ENCODE peak calls at places on chromosome 11, in ten cellular contexts. One of them, this sample, is unnamed.

GRCh38 chr11:102760355-102761035 is 19.9 kb downstream of the MMP10 start:
- DNase-seq in NCI-H345: no peak
- DNase-seq in Calu3: no peak
- DNase-seq in ureter: no peak
- DNase-seq in DMS153: no peak
- DNase-seq in posterior vena cava: no peak
- DNase-seq in NCI-H1417: no peak
- DNase-seq in stimulated activated naive CD4-positive, alpha-beta T cell: no peak
- DNase-seq in fibroblast of villous mesenchyme: peak
- DNase-seq in CD4-positive, alpha-beta T cell: no peak
- DNase-seq in this sample: no peak

GRCh38 chr11:90448280-90448679 is 225.4 kb upstream of the CHORDC1 start:
- DNase-seq in NCI-H345: no peak
- DNase-seq in Calu3: no peak
- DNase-seq in ureter: no peak
- DNase-seq in DMS153: no peak
- DNase-seq in posterior vena cava: no peak
- DNase-seq in NCI-H1417: no peak
- DNase-seq in stimulated activated naive CD4-positive, alpha-beta T cell: no peak
- DNase-seq in fibroblast of villous mesenchyme: no peak
- DNase-seq in CD4-positive, alpha-beta T cell: no peak
- DNase-seq in this sample: no peak

GRCh38 chr11:1785749-1786261 is 22.1 kb upstream of the CTSD start:
- DNase-seq in NCI-H345: no peak
- DNase-seq in Calu3: no peak
- DNase-seq in ureter: no peak
- DNase-seq in DMS153: no peak
- DNase-seq in posterior vena cava: peak
- DNase-seq in NCI-H1417: no peak
- DNase-seq in stimulated activated naive CD4-positive, alpha-beta T cell: no peak
- DNase-seq in fibroblast of villous mesenchyme: no peak
- DNase-seq in CD4-positive, alpha-beta T cell: no peak
- DNase-seq in this sample: no peak

GRCh38 chr11:82858556-82859091 is 41.6 kb downstream of the PRCP start:
- DNase-seq in NCI-H345: no peak
- DNase-seq in Calu3: peak
- DNase-seq in ureter: no peak
- DNase-seq in DMS153: no peak
- DNase-seq in posterior vena cava: no peak
- DNase-seq in NCI-H1417: no peak
- DNase-seq in stimulated activated naive CD4-positive, alpha-beta T cell: no peak
- DNase-seq in fibroblast of villous mesenchyme: peak
- DNase-seq in CD4-positive, alpha-beta T cell: no peak
- DNase-seq in this sample: no peak

GRCh38 chr11:96257972-96258951 is 84.7 kb downstream of the MAML2 start:
- DNase-seq in NCI-H345: no peak
- DNase-seq in Calu3: no peak
- DNase-seq in ureter: no peak
- DNase-seq in DMS153: no peak
- DNase-seq in posterior vena cava: no peak
- DNase-seq in NCI-H1417: no peak
- DNase-seq in stimulated activated naive CD4-positive, alpha-beta T cell: peak
- DNase-seq in fibroblast of villous mesenchyme: peak
- DNase-seq in CD4-positive, alpha-beta T cell: peak
- DNase-seq in this sample: no peak

GRCh38 chr11:83508804-83509203 is 222.6 kb upstream of the CCDC90B start:
- DNase-seq in NCI-H345: no peak
- DNase-seq in Calu3: no peak
- DNase-seq in ureter: no peak
- DNase-seq in DMS153: peak
- DNase-seq in posterior vena cava: no peak
- DNase-seq in NCI-H1417: no peak
- DNase-seq in stimulated activated naive CD4-positive, alpha-beta T cell: no peak
- DNase-seq in fibroblast of villous mesenchyme: peak
- DNase-seq in CD4-positive, alpha-beta T cell: no peak
- DNase-seq in this sample: no peak

GRCh38 chr11:74783241-74783871 is 34.7 kb downstream of the RNF169 start:
- DNase-seq in NCI-H345: no peak
- DNase-seq in Calu3: peak
- DNase-seq in ureter: no peak
- DNase-seq in DMS153: no peak
- DNase-seq in posterior vena cava: no peak
- DNase-seq in NCI-H1417: no peak
- DNase-seq in stimulated activated naive CD4-positive, alpha-beta T cell: peak
- DNase-seq in fibroblast of villous mesenchyme: peak
- DNase-seq in CD4-positive, alpha-beta T cell: no peak
- DNase-seq in this sample: no peak

GRCh38 chr11:118226781-118227180 is 2.0 kb upstream of the JAML start:
- DNase-seq in NCI-H345: no peak
- DNase-seq in Calu3: no peak
- DNase-seq in ureter: no peak
- DNase-seq in DMS153: no peak
- DNase-seq in posterior vena cava: no peak
- DNase-seq in NCI-H1417: no peak
- DNase-seq in stimulated activated naive CD4-positive, alpha-beta T cell: no peak
- DNase-seq in fibroblast of villous mesenchyme: no peak
- DNase-seq in CD4-positive, alpha-beta T cell: no peak
- DNase-seq in this sample: no peak

GRCh38 chr11:69640995-69641581 is at the start of gene CCND1:
- DNase-seq in NCI-H345: peak
- DNase-seq in Calu3: peak
- DNase-seq in ureter: peak
- DNase-seq in DMS153: peak
- DNase-seq in posterior vena cava: peak
- DNase-seq in NCI-H1417: no peak
- DNase-seq in stimulated activated naive CD4-positive, alpha-beta T cell: peak
- DNase-seq in fibroblast of villous mesenchyme: peak
- DNase-seq in CD4-positive, alpha-beta T cell: peak
- DNase-seq in this sample: peak

GRCh38 chr11:29009426-29009825 is 901.2 kb downstream of the METTL15 start:
- DNase-seq in NCI-H345: no peak
- DNase-seq in Calu3: no peak
- DNase-seq in ureter: no peak
- DNase-seq in DMS153: no peak
- DNase-seq in posterior vena cava: no peak
- DNase-seq in NCI-H1417: no peak
- DNase-seq in stimulated activated naive CD4-positive, alpha-beta T cell: no peak
- DNase-seq in fibroblast of villous mesenchyme: peak
- DNase-seq in CD4-positive, alpha-beta T cell: no peak
- DNase-seq in this sample: no peak

GRCh38 chr11:106495046-106495445 is 417.6 kb downstream of the AASDHPPT start:
- DNase-seq in NCI-H345: no peak
- DNase-seq in Calu3: no peak
- DNase-seq in ureter: no peak
- DNase-seq in DMS153: no peak
- DNase-seq in posterior vena cava: no peak
- DNase-seq in NCI-H1417: no peak
- DNase-seq in stimulated activated naive CD4-positive, alpha-beta T cell: no peak
- DNase-seq in fibroblast of villous mesenchyme: peak
- DNase-seq in CD4-positive, alpha-beta T cell: no peak
- DNase-seq in this sample: no peak

GRCh38 chr11:46391578-46392420 is at the start of gene CHRM4:
- DNase-seq in NCI-H345: peak
- DNase-seq in Calu3: peak
- DNase-seq in ureter: no peak
- DNase-seq in DMS153: peak
- DNase-seq in posterior vena cava: no peak
- DNase-seq in NCI-H1417: peak
- DNase-seq in stimulated activated naive CD4-positive, alpha-beta T cell: no peak
- DNase-seq in fibroblast of villous mesenchyme: peak
- DNase-seq in CD4-positive, alpha-beta T cell: no peak
- DNase-seq in this sample: peak

GRCh38 chr11:72308226-72309073 is 64.5 kb upstream of the PHOX2A start:
- DNase-seq in NCI-H345: peak
- DNase-seq in Calu3: no peak
- DNase-seq in ureter: peak
- DNase-seq in DMS153: peak
- DNase-seq in posterior vena cava: no peak
- DNase-seq in NCI-H1417: peak
- DNase-seq in stimulated activated naive CD4-positive, alpha-beta T cell: no peak
- DNase-seq in fibroblast of villous mesenchyme: peak
- DNase-seq in CD4-positive, alpha-beta T cell: no peak
- DNase-seq in this sample: no peak

GRCh38 chr11:66211100-66211499 is 57.3 kb upstream of the RAB1B start:
- DNase-seq in NCI-H345: no peak
- DNase-seq in Calu3: no peak
- DNase-seq in ureter: no peak
- DNase-seq in DMS153: no peak
- DNase-seq in posterior vena cava: peak
- DNase-seq in NCI-H1417: no peak
- DNase-seq in stimulated activated naive CD4-positive, alpha-beta T cell: no peak
- DNase-seq in fibroblast of villous mesenchyme: no peak
- DNase-seq in CD4-positive, alpha-beta T cell: no peak
- DNase-seq in this sample: peak

GRCh38 chr11:10459029-10459970 is 4.2 kb downstream of the AMPD3 start:
- DNase-seq in NCI-H345: no peak
- DNase-seq in Calu3: no peak
- DNase-seq in ureter: no peak
- DNase-seq in DMS153: no peak
- DNase-seq in posterior vena cava: no peak
- DNase-seq in NCI-H1417: peak
- DNase-seq in stimulated activated naive CD4-positive, alpha-beta T cell: peak
- DNase-seq in fibroblast of villous mesenchyme: no peak
- DNase-seq in CD4-positive, alpha-beta T cell: peak
- DNase-seq in this sample: no peak

GRCh38 chr11:86949995-86950993 is 4.9 kb downstream of the FZD4 start:
- DNase-seq in NCI-H345: no peak
- DNase-seq in Calu3: no peak
- DNase-seq in ureter: no peak
- DNase-seq in DMS153: no peak
- DNase-seq in posterior vena cava: no peak
- DNase-seq in NCI-H1417: no peak
- DNase-seq in stimulated activated naive CD4-positive, alpha-beta T cell: no peak
- DNase-seq in fibroblast of villous mesenchyme: peak
- DNase-seq in CD4-positive, alpha-beta T cell: no peak
- DNase-seq in this sample: no peak

GRCh38 chr11:124840666-124841065 is 24.6 kb upstream of the ROBO3 start:
- DNase-seq in NCI-H345: no peak
- DNase-seq in Calu3: no peak
- DNase-seq in ureter: no peak
- DNase-seq in DMS153: no peak
- DNase-seq in posterior vena cava: no peak
- DNase-seq in NCI-H1417: no peak
- DNase-seq in stimulated activated naive CD4-positive, alpha-beta T cell: no peak
- DNase-seq in fibroblast of villous mesenchyme: no peak
- DNase-seq in CD4-positive, alpha-beta T cell: no peak
- DNase-seq in this sample: no peak

GRCh38 chr11:32893091-32893946 is 708 bp downstream of the QSER1 start:
- DNase-seq in NCI-H345: peak
- DNase-seq in Calu3: peak
- DNase-seq in ureter: peak
- DNase-seq in DMS153: no peak
- DNase-seq in posterior vena cava: peak
- DNase-seq in NCI-H1417: peak
- DNase-seq in stimulated activated naive CD4-positive, alpha-beta T cell: peak
- DNase-seq in fibroblast of villous mesenchyme: peak
- DNase-seq in CD4-positive, alpha-beta T cell: peak
- DNase-seq in this sample: peak

GRCh38 chr11:26186389-26186788 is 145.5 kb upstream of the ANO3 start:
- DNase-seq in NCI-H345: no peak
- DNase-seq in Calu3: no peak
- DNase-seq in ureter: no peak
- DNase-seq in DMS153: no peak
- DNase-seq in posterior vena cava: no peak
- DNase-seq in NCI-H1417: no peak
- DNase-seq in stimulated activated naive CD4-positive, alpha-beta T cell: no peak
- DNase-seq in fibroblast of villous mesenchyme: no peak
- DNase-seq in CD4-positive, alpha-beta T cell: no peak
- DNase-seq in this sample: no peak

GRCh38 chr11:129324533-129325175 is 51.0 kb upstream of the BARX2 start:
- DNase-seq in NCI-H345: peak
- DNase-seq in Calu3: peak
- DNase-seq in ureter: no peak
- DNase-seq in DMS153: peak
- DNase-seq in posterior vena cava: no peak
- DNase-seq in NCI-H1417: no peak
- DNase-seq in stimulated activated naive CD4-positive, alpha-beta T cell: no peak
- DNase-seq in fibroblast of villous mesenchyme: peak
- DNase-seq in CD4-positive, alpha-beta T cell: no peak
- DNase-seq in this sample: no peak

GRCh38 chr11:11586465-11586864 is 35.3 kb downstream of the GALNT18 start:
- DNase-seq in NCI-H345: no peak
- DNase-seq in Calu3: no peak
- DNase-seq in ureter: no peak
- DNase-seq in DMS153: no peak
- DNase-seq in posterior vena cava: no peak
- DNase-seq in NCI-H1417: no peak
- DNase-seq in stimulated activated naive CD4-positive, alpha-beta T cell: no peak
- DNase-seq in fibroblast of villous mesenchyme: no peak
- DNase-seq in CD4-positive, alpha-beta T cell: no peak
- DNase-seq in this sample: no peak

GRCh38 chr11:2530855-2531200 is 86.0 kb downstream of the KCNQ1 start:
- DNase-seq in NCI-H345: no peak
- DNase-seq in Calu3: no peak
- DNase-seq in ureter: no peak
- DNase-seq in DMS153: no peak
- DNase-seq in posterior vena cava: peak
- DNase-seq in NCI-H1417: no peak
- DNase-seq in stimulated activated naive CD4-positive, alpha-beta T cell: no peak
- DNase-seq in fibroblast of villous mesenchyme: no peak
- DNase-seq in CD4-positive, alpha-beta T cell: no peak
- DNase-seq in this sample: peak

GRCh38 chr11:34972892-34973291 is 56.5 kb downstream of the PDHX start:
- DNase-seq in NCI-H345: no peak
- DNase-seq in Calu3: no peak
- DNase-seq in ureter: no peak
- DNase-seq in DMS153: no peak
- DNase-seq in posterior vena cava: no peak
- DNase-seq in NCI-H1417: no peak
- DNase-seq in stimulated activated naive CD4-positive, alpha-beta T cell: no peak
- DNase-seq in fibroblast of villous mesenchyme: peak
- DNase-seq in CD4-positive, alpha-beta T cell: no peak
- DNase-seq in this sample: no peak

GRCh38 chr11:61065955-61066638 is 36.2 kb upstream of the CD5 start:
- DNase-seq in NCI-H345: no peak
- DNase-seq in Calu3: no peak
- DNase-seq in ureter: no peak
- DNase-seq in DMS153: no peak
- DNase-seq in posterior vena cava: no peak
- DNase-seq in NCI-H1417: no peak
- DNase-seq in stimulated activated naive CD4-positive, alpha-beta T cell: peak
- DNase-seq in fibroblast of villous mesenchyme: no peak
- DNase-seq in CD4-positive, alpha-beta T cell: peak
- DNase-seq in this sample: peak

GRCh38 chr11:69982675-69983570 is 95.2 kb upstream of the ANO1 start:
- DNase-seq in NCI-H345: no peak
- DNase-seq in Calu3: no peak
- DNase-seq in ureter: no peak
- DNase-seq in DMS153: no peak
- DNase-seq in posterior vena cava: no peak
- DNase-seq in NCI-H1417: no peak
- DNase-seq in stimulated activated naive CD4-positive, alpha-beta T cell: no peak
- DNase-seq in fibroblast of villous mesenchyme: no peak
- DNase-seq in CD4-positive, alpha-beta T cell: no peak
- DNase-seq in this sample: no peak

GRCh38 chr11:115869780-115870431 is 365.7 kb upstream of the CADM1 start:
- DNase-seq in NCI-H345: peak
- DNase-seq in Calu3: no peak
- DNase-seq in ureter: no peak
- DNase-seq in DMS153: peak
- DNase-seq in posterior vena cava: no peak
- DNase-seq in NCI-H1417: peak
- DNase-seq in stimulated activated naive CD4-positive, alpha-beta T cell: no peak
- DNase-seq in fibroblast of villous mesenchyme: peak
- DNase-seq in CD4-positive, alpha-beta T cell: no peak
- DNase-seq in this sample: no peak

GRCh38 chr11:61037694-61038093 is 64.6 kb upstream of the CD5 start:
- DNase-seq in NCI-H345: no peak
- DNase-seq in Calu3: no peak
- DNase-seq in ureter: no peak
- DNase-seq in DMS153: no peak
- DNase-seq in posterior vena cava: peak
- DNase-seq in NCI-H1417: no peak
- DNase-seq in stimulated activated naive CD4-positive, alpha-beta T cell: no peak
- DNase-seq in fibroblast of villous mesenchyme: no peak
- DNase-seq in CD4-positive, alpha-beta T cell: no peak
- DNase-seq in this sample: peak

GRCh38 chr11:134949716-134950115 is 537.7 kb upstream of the B3GAT1 start:
- DNase-seq in NCI-H345: no peak
- DNase-seq in Calu3: no peak
- DNase-seq in ureter: no peak
- DNase-seq in DMS153: no peak
- DNase-seq in posterior vena cava: no peak
- DNase-seq in NCI-H1417: no peak
- DNase-seq in stimulated activated naive CD4-positive, alpha-beta T cell: no peak
- DNase-seq in fibroblast of villous mesenchyme: no peak
- DNase-seq in CD4-positive, alpha-beta T cell: no peak
- DNase-seq in this sample: no peak

This sample was measured in sigmoid colon.